ENCODE peak calls at places on chromosomes 16 and 17, in six cellular contexts. A, O, S, Z, R and N are unnamed samples.

GRCh38 chr17:15106540-15106939 is 158.6 kb downstream of the PMP22 start:
- DNase-seq in R (no peak), S (no peak), O (no peak), Z (no peak), A (no peak), N (no peak)

GRCh38 chr17:56468840-56469239 is 124.7 kb upstream of the NOG start:
- DNase-seq in Z (no peak), R (no peak), O (no peak), A (no peak), S (no peak), N (no peak)

GRCh38 chr17:77394540-77395295 is 253.9 kb downstream of the SEC14L1 start:
- DNase-seq in R (no peak), A (no peak), S (no peak), Z (no peak), O (no peak), N (no peak)

GRCh38 chr17:47652570-47652969 is 2.9 kb downstream of the KPNB1 start:
- DNase-seq in S (no peak), O (no peak), A (no peak), Z (no peak), R (no peak), N (no peak)

GRCh38 chr17:37570527-37571093 is 38.6 kb downstream of the SYNRG start:
- DNase-seq in R (no peak), S (no peak), A (no peak), O (no peak), Z (no peak), N (peak; percentile 74)

GRCh38 chr16:89720520-89720858 is 209 bp downstream of the VPS9D1 start:
- DNase-seq in O (peak; percentile 85), S (no peak), A (no peak), Z (no peak), R (no peak), N (peak; percentile 41)

GRCh38 chr16:79642652-79643051 is 42.1 kb upstream of the MAF start:
- DNase-seq in R (no peak), A (no peak), S (no peak), O (no peak), Z (no peak), N (no peak)

GRCh38 chr17:47829870-47830269 is 1.5 kb downstream of the MRPL10 start:
- DNase-seq in A (no peak), O (no peak), Z (no peak), R (no peak), S (no peak), N (no peak)

GRCh38 chr16:86103320-86103719 is 204.4 kb downstream of the IRF8 start:
- DNase-seq in Z (no peak), A (no peak), S (no peak), R (no peak), O (no peak), N (no peak)

GRCh38 chr17:45962221-45962972 is 36.7 kb upstream of the STH start:
- DNase-seq in R (no peak), Z (no peak), O (no peak), A (no peak), S (no peak), N (no peak)

GRCh38 chr17:17994271-17994670 is 21.6 kb downstream of the DRC3 start:
- DNase-seq in O (peak; percentile 36), A (no peak), Z (no peak), S (no peak), R (no peak), N (no peak)

GRCh38 chr16:65121870-65122723 is at the start of gene CDH11:
- DNase-seq in Z (no peak), A (peak; percentile 78), R (peak; percentile 56), S (no peak), O (peak; percentile 92), N (no peak)

GRCh38 chr17:48592097-48592496 is 1.5 kb downstream of the HOXB5 start:
- DNase-seq in O (no peak), S (no peak), Z (no peak), R (no peak), A (no peak), N (no peak)

GRCh38 chr17:39543176-39543575 is 64.5 kb downstream of the NEUROD2 start:
- DNase-seq in Z (no peak), R (no peak), S (no peak), O (no peak), A (no peak), N (no peak)

GRCh38 chr16:70576431-70577255 is 53.0 kb downstream of the SF3B3 start:
- DNase-seq in A (no peak), O (no peak), Z (peak; percentile 62), R (no peak), S (no peak), N (no peak)
- TF ChIP-seq POLR2A in A (no peak), O (no peak), Z (peak; percentile 63), R (no peak), S (no peak), N (no peak)

GRCh38 chr17:4541328-4542002 is 13.7 kb downstream of the MYBBP1A start:
- DNase-seq in O (no peak), S (no peak), Z (no peak), A (no peak), R (no peak), N (no peak)
- H3K27ac ChIP-seq in O (no peak overlapping the region), S (peak overlapping the region; percentile 17), Z (no peak overlapping the region), A (no peak overlapping the region), R (no peak overlapping the region), N (no peak overlapping the region)

GRCh38 chr16:84614075-84614474 is 3.8 kb downstream of the COTL1 start:
- DNase-seq in Z (no peak), S (no peak), O (peak; percentile 61), R (no peak), A (peak; percentile 76), N (no peak)

GRCh38 chr16:84617068-84617630 is 729 bp downstream of the COTL1 start:
- DNase-seq in O (peak; percentile 47), A (peak; percentile 44), S (no peak), R (no peak), Z (no peak), N (peak; percentile 52)

GRCh38 chr16:84613408-84614071 is 4.3 kb downstream of the COTL1 start:
- DNase-seq in Z (no peak), O (no peak), A (no peak), R (no peak), S (no peak), N (no peak)

GRCh38 chr16:84616515-84616914 is 1.4 kb downstream of the COTL1 start:
- DNase-seq in O (no peak), Z (no peak), S (no peak), A (no peak), R (no peak), N (peak; percentile 40)

GRCh38 chr16:84614914-84615813 is 2.7 kb downstream of the COTL1 start:
- DNase-seq in A (no peak), Z (no peak), O (no peak), S (no peak), R (no peak), N (no peak)
- H3K4me3 ChIP-seq in A (no peak overlapping the region), Z (peak overlapping the region; percentile 99), O (no peak overlapping the region), S (peak overlapping the region; percentile 87), R (no peak overlapping the region), N (no peak overlapping the region)

GRCh38 chr17:1498233-1498632 is 5.7 kb upstream of the MYO1C start:
- DNase-seq in Z (no peak), O (no peak), A (no peak), R (no peak), S (no peak), N (no peak)

GRCh38 chr17:1495265-1495664 is 2.8 kb upstream of the MYO1C start:
- DNase-seq in S (no peak), Z (no peak), A (no peak), O (no peak), R (no peak), N (peak; percentile 91)

GRCh38 chr17:1498869-1499268 is 6.4 kb upstream of the MYO1C start:
- DNase-seq in A (no peak), O (no peak), R (no peak), S (no peak), Z (no peak), N (no peak)

GRCh38 chr17:1494736-1495253 is 2.3 kb upstream of the MYO1C start:
- DNase-seq in O (no peak), Z (no peak), A (no peak), S (no peak), R (no peak), N (no peak)

GRCh38 chr17:1496814-1497325 is 4.4 kb upstream of the MYO1C start:
- DNase-seq in R (no peak), O (no peak), A (no peak), Z (no peak), S (no peak), N (no peak)
- TF ChIP-seq POLR2A in R (no peak), O (no peak), A (no peak), Z (no peak), S (no peak), N (no peak)

GRCh38 chr16:6286176-6286575 is 1046.5 kb upstream of the RBFOX1 start:
- DNase-seq in S (no peak), Z (no peak), R (no peak), A (no peak), O (no peak), N (no peak)
- H3K27ac ChIP-seq in S (no peak overlapping the region), Z (no peak overlapping the region), R (no peak overlapping the region), A (no peak overlapping the region), O (no peak overlapping the region), N (no peak overlapping the region)

GRCh38 chr17:43779145-43780125 is 658 bp upstream of the DUSP3 start:
- DNase-seq in Z (no peak), S (no peak), R (peak; percentile 35), O (no peak), A (peak; percentile 54), N (peak; percentile 45)
- H3K4me3 ChIP-seq in Z (peak overlapping the region; percentile 89), S (peak overlapping the region; percentile 100), R (peak overlapping the region; percentile 100), O (peak overlapping the region; percentile 78), A (peak overlapping the region; percentile 95), N (no peak overlapping the region)